ENCODE peak calls at places on chromosomes 3 and 15, in five cellular contexts. Q is fibroblast of lung, Y is AG04449, V is LHCN-M2, M is cerebellar cortex. U is an unnamed sample.

GRCh38 chr3:149085828-149086231 is 503 bp downstream of the HLTF start:
- DNase-seq in Q (peak), Y (no peak), V (peak), M (peak), U (no peak)

GRCh38 chr3:172622916-172623700 is 87.8 kb downstream of the NCEH1 start:
- DNase-seq in Q (peak), Y (no peak), V (peak), M (peak), U (peak)

GRCh38 chr15:31752363-31752762 is 278.0 kb upstream of the CHRNA7 start:
- DNase-seq in Q (peak), Y (no peak), V (peak), M (no peak), U (no peak)

GRCh38 chr3:149593416-149594160 is 64.2 kb downstream of the WWTR1 start:
- DNase-seq in Q (no peak), Y (no peak), V (no peak), M (no peak), U (no peak)

GRCh38 chr3:46314517-46314916 is 39.4 kb upstream of the CCR2 start:
- DNase-seq in Q (no peak), Y (no peak), V (no peak), M (no peak), U (no peak)

GRCh38 chr3:9754678-9755077 is 4.9 kb downstream of the OGG1 start:
- DNase-seq in Q (no peak), Y (no peak), V (no peak), M (no peak), U (no peak)

GRCh38 chr3:105999856-106000255 is 131.0 kb upstream of the CBLB start:
- DNase-seq in Q (no peak), Y (no peak), V (no peak), M (no peak), U (no peak)

GRCh38 chr3:64520334-64520733 is 167.5 kb downstream of the ADAMTS9 start:
- DNase-seq in Q (no peak), Y (no peak), V (no peak), M (no peak), U (no peak)

GRCh38 chr3:116148881-116149530 is 296.3 kb downstream of the LSAMP start:
- DNase-seq in Q (peak), Y (no peak), V (peak), M (peak), U (peak)

GRCh38 chr3:160540546-160540945 is 24.8 kb downstream of the KPNA4 start:
- DNase-seq in Q (peak), Y (peak), V (peak), M (no peak), U (no peak)

GRCh38 chr15:96403071-96403470 is 72.6 kb downstream of the NR2F2 start:
- DNase-seq in Q (no peak), Y (no peak), V (no peak), M (no peak), U (no peak)

GRCh38 chr3:52333869-52334557 is 17.9 kb downstream of the DNAH1 start:
- DNase-seq in Q (no peak), Y (no peak), V (no peak), M (no peak), U (no peak)

GRCh38 chr3:186182850-186183249 is 74.0 kb upstream of the ETV5 start:
- DNase-seq in Q (no peak), Y (no peak), V (no peak), M (no peak), U (no peak)

GRCh38 chr3:49563040-49563578 is 8.8 kb downstream of the BSN start:
- DNase-seq in Q (no peak), Y (no peak), V (no peak), M (no peak), U (no peak)

GRCh38 chr15:85854345-85855097 is 59.8 kb upstream of the KLHL25 start:
- DNase-seq in Q (peak), Y (no peak), V (peak), M (peak), U (no peak)

GRCh38 chr3:27046346-27046745 is 322.8 kb downstream of the NEK10 start:
- DNase-seq in Q (no peak), Y (no peak), V (no peak), M (no peak), U (no peak)

GRCh38 chr3:71916747-71917369 is 131.9 kb upstream of the PROK2 start:
- DNase-seq in Q (peak), Y (no peak), V (no peak), M (peak), U (no peak)

GRCh38 chr3:163915279-163915678 is 1163.0 kb downstream of the SI start:
- DNase-seq in Q (no peak), Y (no peak), V (no peak), M (no peak), U (no peak)

GRCh38 chr15:87219650-87220615 is 1036.6 kb downstream of the NTRK3 start:
- DNase-seq in Q (no peak), Y (peak), V (peak), M (no peak), U (no peak)

GRCh38 chr3:123068227-123069020 is 1.6 kb downstream of the PDIA5 start:
- DNase-seq in Q (no peak), Y (no peak), V (no peak), M (peak), U (no peak)

GRCh38 chr3:123586131-123586530 is 1.3 kb upstream of the HACD2 start:
- DNase-seq in Q (peak), Y (no peak), V (peak), M (peak), U (no peak)

GRCh38 chr3:127706785-127707351 is 34.1 kb downstream of the ABTB1 start:
- DNase-seq in Q (no peak), Y (no peak), V (no peak), M (peak), U (no peak)

U was measured in epithelial cell of proximal tubule.